ENCODE peak calls at places on chromosomes 3 and 15, in six cellular contexts. N is cardiac muscle cell; F is CD8-positive, alpha-beta T cell; B is IMR-90; Z is heart right ventricle; A is OCI-LY7. K is an unnamed sample. For H3K4me1, the result is how much of the 10 kb centered on the place peaks cover.

GRCh38 chr3:25372167-25372566 is 55.9 kb upstream of the RARB start:
- DNase-seq in F (no peak), N (no peak), B (no peak), A (no peak), Z (no peak), K (no peak)

GRCh38 chr3:156536524-156537316 is 18.2 kb downstream of the SSR3 start:
- DNase-seq in B (peak), F (no peak), Z (no peak), N (no peak), A (no peak), K (no peak)

GRCh38 chr3:38558864-38559263 is 62.7 kb downstream of the EXOG start:
- DNase-seq in Z (no peak), B (no peak), A (no peak), F (no peak), N (no peak), K (no peak)

GRCh38 chr3:46495901-46496456 is 1.8 kb upstream of the RTP3 start:
- DNase-seq in B (peak), N (no peak), A (no peak), Z (no peak), F (peak), K (no peak)

GRCh38 chr15:68658641-68659358 is 80.0 kb downstream of the CORO2B start:
- DNase-seq in N (peak), B (no peak), Z (no peak), F (no peak), A (no peak), K (no peak)

GRCh38 chr3:46097691-46098241 is 70.5 kb upstream of the XCR1 start:
- DNase-seq in A (peak), F (no peak), Z (no peak), B (peak), N (no peak), K (no peak)

GRCh38 chr15:96312641-96313335 is 17.7 kb upstream of the NR2F2 start:
- DNase-seq in B (peak), Z (no peak), N (no peak), A (no peak), F (no peak), K (no peak)

GRCh38 chr3:111072016-111072891 is 638 bp downstream of the NECTIN3 start:
- DNase-seq in N (peak), B (peak), A (no peak), F (peak), Z (peak), K (peak)

GRCh38 chr3:130759692-130760338 is 13.2 kb upstream of the PIK3R4 start:
- DNase-seq in B (peak), F (peak), N (peak), A (peak), Z (no peak), K (peak)

GRCh38 chr15:77790481-77790880 is 157.8 kb upstream of the LINGO1 start:
- DNase-seq in A (no peak), F (no peak), B (no peak), N (no peak), Z (no peak), K (no peak)

GRCh38 chr3:67082533-67083024 is 84.5 kb downstream of the KBTBD8 start:
- DNase-seq in B (no peak), A (no peak), N (no peak), F (no peak), Z (no peak), K (no peak)
- H3K27ac ChIP-seq in B (no peak), A (no peak), N (no peak), F (peak), Z (no peak), K (no peak)

DNA sequence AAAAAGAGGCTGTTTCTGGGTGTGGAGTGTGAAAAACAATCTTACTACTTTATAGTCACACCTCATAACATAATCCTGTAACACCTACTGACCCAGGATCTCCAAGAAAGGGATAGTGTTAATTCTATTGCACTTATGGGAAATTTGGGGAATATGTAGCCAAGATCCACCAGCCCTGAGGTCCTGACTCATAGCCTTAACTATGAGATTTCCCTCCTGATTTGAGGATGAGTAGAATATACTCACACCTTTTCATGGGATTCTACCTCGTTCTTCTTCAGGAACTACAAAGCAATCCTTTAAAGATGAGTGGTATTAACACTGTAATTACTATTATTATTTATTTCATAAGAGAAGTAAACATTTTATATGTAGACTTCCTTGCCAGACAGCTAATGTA is 315.2 kb downstream of the MECOM start:
- DNase-seq in F (no peak), B (no peak), Z (no peak), N (no peak), A (no peak), K (no peak)
- H3K4me1 ChIP-seq in F (under half), B (under half), Z (under half), N (under half), A (under half), K (under half)

DNA sequence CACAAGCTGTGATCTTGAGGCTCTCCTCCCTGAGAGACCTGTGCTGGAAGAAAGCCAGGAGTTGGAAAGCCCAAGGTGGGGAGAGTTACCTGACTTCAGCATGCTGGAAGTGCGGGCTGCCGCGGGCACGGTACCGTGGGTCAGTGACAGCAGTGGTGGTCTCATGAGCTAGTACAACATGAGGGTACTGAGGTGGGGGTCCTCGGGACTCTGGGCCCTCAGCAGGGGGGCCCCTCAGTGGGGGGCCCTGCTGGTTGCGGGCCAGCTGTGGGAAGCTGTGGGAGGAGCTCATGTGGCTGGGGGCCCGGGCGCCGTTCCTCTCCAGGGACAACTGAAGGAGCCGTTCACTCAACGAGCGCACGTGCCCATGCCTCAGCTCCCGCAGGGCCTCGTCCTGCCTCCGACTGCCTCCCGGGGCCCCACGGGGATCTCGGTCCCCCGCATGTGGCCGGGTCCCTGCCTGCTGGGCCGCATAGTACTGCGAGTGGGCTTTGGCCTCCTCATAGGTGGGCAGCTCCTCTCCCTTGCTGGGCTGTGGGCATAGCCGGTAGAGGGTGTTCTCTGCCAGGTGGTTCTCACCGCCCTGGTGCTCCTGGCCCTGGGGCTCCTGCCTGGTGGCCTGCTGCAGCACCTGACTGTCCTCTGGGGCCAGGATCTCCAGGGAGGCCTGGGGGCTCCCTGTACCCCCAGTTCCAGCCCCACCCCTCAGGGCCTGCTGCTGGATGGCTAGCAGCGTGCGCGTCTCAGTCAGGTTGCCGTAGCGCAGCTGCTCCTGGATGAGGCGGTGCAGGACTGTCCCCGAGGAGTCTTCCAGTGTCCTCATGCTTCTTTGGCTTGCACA is 3.4 kb downstream of the AMOTL2 start:
- DNase-seq in B (no peak), A (no peak), N (no peak), F (no peak), Z (no peak), K (no peak)
- H3K27ac ChIP-seq in B (peak), A (no peak), N (no peak), F (no peak), Z (peak), K (no peak)

DNA sequence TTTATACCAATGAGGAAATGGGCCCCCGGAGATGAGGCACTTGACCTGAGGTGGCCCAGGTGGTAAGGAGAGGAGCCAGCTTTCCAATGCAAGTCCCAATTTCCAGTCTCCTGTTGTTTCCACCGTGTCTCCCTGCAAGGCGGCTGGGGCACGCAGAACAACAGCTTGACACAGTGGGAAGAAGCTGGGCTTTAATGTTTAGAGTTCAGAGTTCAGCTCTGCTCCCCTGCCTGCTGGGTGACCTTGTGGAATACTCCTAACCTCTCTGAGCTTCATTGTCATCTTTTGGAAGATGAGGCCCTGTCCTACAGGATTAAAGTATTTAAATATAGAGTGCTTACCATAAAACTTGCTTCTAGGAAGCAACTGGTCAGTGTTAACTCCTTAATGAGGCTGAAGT is 80.3 kb downstream of the SMAD3 start:
- DNase-seq in F (no peak), N (no peak), Z (no peak), A (no peak), B (no peak), K (no peak)
- H3K4me1 ChIP-seq in F (half or more), N (half or more), Z (half or more), A (half or more), B (half or more), K (under half)

GRCh38 chr3:11391930-11392688 is 119.9 kb downstream of the ATG7 start:
- DNase-seq in A (no peak), Z (no peak), F (no peak), B (peak), N (no peak), K (no peak)

GRCh38 chr3:11389570-11390268 is 117.5 kb downstream of the ATG7 start:
- DNase-seq in N (no peak), F (no peak), Z (no peak), B (peak), A (no peak), K (no peak)

GRCh38 chr3:11392689-11393114 is 120.5 kb downstream of the ATG7 start:
- DNase-seq in N (no peak), Z (no peak), F (no peak), A (no peak), B (no peak), K (no peak)

GRCh38 chr3:11390411-11391171 is 118.4 kb downstream of the ATG7 start:
- DNase-seq in F (no peak), N (peak), Z (no peak), B (peak), A (no peak), K (no peak)

GRCh38 chr3:11391172-11391879 is 119.1 kb downstream of the ATG7 start:
- DNase-seq in B (no peak), Z (no peak), F (no peak), N (no peak), A (no peak), K (no peak)
- H3K27ac ChIP-seq in B (no peak), Z (no peak), F (no peak), N (no peak), A (no peak), K (no peak)

DNA sequence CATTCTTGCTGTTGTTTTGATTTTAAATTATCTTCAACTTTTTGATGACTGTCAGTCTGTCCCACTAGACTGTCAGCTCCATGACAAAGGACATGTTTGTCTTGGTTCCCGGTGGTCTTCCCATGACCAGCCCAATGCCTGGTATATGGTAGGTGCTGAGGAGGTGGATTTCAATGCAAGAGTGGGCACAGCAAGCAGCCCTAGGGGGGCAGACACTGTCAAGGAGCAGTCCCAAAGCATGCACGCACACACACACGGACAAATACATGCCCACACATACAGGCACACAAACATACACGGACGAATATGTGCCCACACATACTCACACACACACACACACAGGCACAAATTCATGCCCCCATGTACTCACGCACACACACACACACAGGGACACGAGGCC is 12.0 kb downstream of the KLF15 start:
- DNase-seq in N (no peak), B (no peak), Z (no peak), A (no peak), F (no peak), K (no peak)
- H3K4me1 ChIP-seq in N (under half), B (under half), Z (under half), A (under half), F (under half), K (under half)

GRCh38 chr3:59052803-59053411 is 3.1 kb upstream of the CFAP20DC start:
- DNase-seq in Z (no peak), N (peak), A (peak), F (no peak), B (peak), K (peak)

GRCh38 chr3:59046839-59047238 is 3.0 kb downstream of the CFAP20DC start:
- DNase-seq in B (no peak), N (no peak), A (no peak), Z (no peak), F (no peak), K (no peak)

GRCh38 chr3:59049671-59050331 is at the start of gene CFAP20DC:
- DNase-seq in B (peak), A (peak), Z (peak), N (peak), F (peak), K (peak)
- H3K27ac ChIP-seq in B (peak), A (no peak), Z (no peak), N (no peak), F (peak), K (peak)

GRCh38 chr15:99565281-99566156 is at the start of gene MEF2A:
- DNase-seq in A (peak), F (peak), Z (peak), B (peak), N (peak), K (peak)

GRCh38 chr15:99564221-99565030 is 1.4 kb upstream of the MEF2A start:
- DNase-seq in B (peak), N (peak), A (peak), Z (no peak), F (no peak), K (no peak)

GRCh38 chr15:99568548-99569352 is 3.0 kb downstream of the MEF2A start:
- DNase-seq in F (no peak), Z (no peak), N (no peak), B (peak), A (no peak), K (no peak)

GRCh38 chr15:99565031-99565280 is 828 bp upstream of the MEF2A start:
- DNase-seq in F (no peak), B (no peak), N (no peak), A (no peak), Z (no peak), K (peak)

GRCh38 chr15:99566157-99566900 is 545 bp downstream of the MEF2A start:
- DNase-seq in A (peak), F (peak), Z (peak), N (peak), B (no peak), K (peak)
- H3K4me1 ChIP-seq in A (under half), F (under half), Z (half or more), N (under half), B (under half), K (under half)